ENCODE peak calls at places on chromosomes 12 and 14, in four cellular contexts. One of them, this sample, is unnamed.
A peak's percentile ranks its signal among the peaks of the same experiment; 100 is the strongest.

GRCh38 chr12:51118706-51119105 is 35.3 kb upstream of the CSRNP2 start:
- DNase-seq in HepG2: no peak
- DNase-seq in stomach: no peak
- DNase-seq in body of pancreas: no peak
- DNase-seq in this sample: no peak

GRCh38 chr12:125861299-125862281 is 796.4 kb downstream of the AACS start:
- DNase-seq in body of pancreas: peak; percentile 95
- DNase-seq in stomach: peak; percentile 42
- DNase-seq in HepG2: no peak
- DNase-seq in this sample: peak; percentile 43

GRCh38 chr14:66101662-66102061 is 384.5 kb upstream of the CCDC196 start:
- DNase-seq in HepG2: no peak
- DNase-seq in stomach: no peak
- DNase-seq in body of pancreas: no peak
- DNase-seq in this sample: no peak

GRCh38 chr12:69513297-69513696 is 43.1 kb downstream of the FRS2 start:
- DNase-seq in HepG2: no peak
- DNase-seq in stomach: no peak
- DNase-seq in body of pancreas: no peak
- DNase-seq in this sample: no peak

GRCh38 chr12:9702239-9702638 is 30.7 kb downstream of the CLECL1 start:
- DNase-seq in HepG2: no peak
- DNase-seq in stomach: no peak
- DNase-seq in body of pancreas: no peak
- DNase-seq in this sample: no peak

GRCh38 chr12:62760779-62761178 is 174.2 kb downstream of the PPM1H start:
- DNase-seq in body of pancreas: no peak
- DNase-seq in stomach: no peak
- DNase-seq in HepG2: peak; percentile 78
- DNase-seq in this sample: no peak

GRCh38 chr12:63149884-63150254 is 1.1 kb downstream of the AVPR1A start:
- DNase-seq in HepG2: no peak
- DNase-seq in stomach: no peak
- DNase-seq in body of pancreas: peak; percentile 5
- DNase-seq in this sample: no peak

GRCh38 chr12:44748950-44749468 is 127.1 kb downstream of the NELL2 start:
- DNase-seq in stomach: no peak
- DNase-seq in body of pancreas: no peak
- DNase-seq in HepG2: no peak
- DNase-seq in this sample: no peak

GRCh38 chr14:61524211-61524806 is 171.0 kb upstream of the HIF1A start:
- DNase-seq in body of pancreas: peak; percentile 52
- DNase-seq in stomach: no peak
- DNase-seq in HepG2: peak; percentile 84
- DNase-seq in this sample: peak; percentile 68

GRCh38 chr12:50127546-50127945 is 15.5 kb downstream of the COX14 start:
- DNase-seq in stomach: no peak
- DNase-seq in body of pancreas: no peak
- DNase-seq in HepG2: no peak
- DNase-seq in this sample: no peak

GRCh38 chr14:21041676-21042433 is at the start of gene RNASE7:
- DNase-seq in HepG2: no peak
- DNase-seq in body of pancreas: peak; percentile 31
- DNase-seq in stomach: no peak
- DNase-seq in this sample: peak; percentile 85

GRCh38 chr12:58529897-58530296 is 390.4 kb downstream of the LRIG3 start:
- DNase-seq in stomach: no peak
- DNase-seq in body of pancreas: no peak
- DNase-seq in HepG2: no peak
- DNase-seq in this sample: peak; percentile 15

GRCh38 chr12:125183187-125184067 is 118.2 kb downstream of the AACS start:
- DNase-seq in stomach: peak; percentile 83
- DNase-seq in body of pancreas: peak; percentile 82
- DNase-seq in HepG2: peak; percentile 39
- DNase-seq in this sample: peak; percentile 78

GRCh38 chr12:82659343-82660207 is 27.1 kb upstream of the TMTC2 start:
- DNase-seq in HepG2: no peak
- DNase-seq in body of pancreas: no peak
- DNase-seq in stomach: no peak
- DNase-seq in this sample: no peak

GRCh38 chr12:110233212-110233903 is 47.7 kb upstream of the ATP2A2 start:
- DNase-seq in HepG2: peak; percentile 58
- DNase-seq in body of pancreas: no peak
- DNase-seq in stomach: no peak
- DNase-seq in this sample: no peak

GRCh38 chr12:104456950-104457745 is 400 bp downstream of the CHST11 start:
- DNase-seq in stomach: peak; percentile 60
- DNase-seq in body of pancreas: peak; percentile 74
- DNase-seq in HepG2: no peak
- DNase-seq in this sample: peak; percentile 80

DNA sequence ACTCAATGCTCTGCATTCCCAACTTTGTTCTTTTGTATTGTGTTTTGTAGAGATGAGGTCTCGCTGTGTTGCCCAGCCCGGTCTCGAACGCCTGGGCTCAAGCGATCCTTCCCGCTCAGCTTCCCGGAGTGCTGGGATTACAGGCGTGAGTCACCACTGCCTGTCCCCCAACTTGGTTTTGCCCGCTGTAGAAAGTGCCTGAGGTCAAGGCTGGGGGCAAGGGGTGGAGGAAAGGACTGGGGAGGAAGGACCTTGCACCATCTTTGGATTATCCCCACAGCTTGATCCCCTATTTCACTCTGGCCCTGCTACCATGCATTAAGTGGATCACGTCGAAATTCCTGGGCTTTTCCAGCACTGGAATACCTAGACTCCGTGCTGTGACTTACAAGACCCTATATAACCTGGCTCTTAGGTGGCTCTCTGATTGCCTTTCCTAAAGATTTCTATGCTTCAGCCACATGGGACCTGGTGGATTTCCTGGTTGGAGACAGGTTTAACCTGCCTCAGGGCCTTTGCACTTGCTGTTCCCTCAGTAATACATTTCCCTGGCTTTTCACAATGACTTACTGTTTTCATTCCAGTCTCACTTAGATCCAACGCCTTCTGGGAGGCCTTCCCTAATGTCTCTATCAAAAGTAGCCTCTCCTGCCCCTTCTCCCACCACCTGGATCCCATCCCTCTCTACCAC is 608 bp upstream of the PIANP start:
- DNase-seq in body of pancreas: no peak
- DNase-seq in stomach: no peak
- DNase-seq in HepG2: no peak
- DNase-seq in this sample: no peak
- H3K27me3 ChIP-seq in body of pancreas: peaks cover 21% of the 10 kb centered on the region
- H3K27me3 ChIP-seq in stomach: peaks cover 100% of the 10 kb centered on the region
- H3K27me3 ChIP-seq in HepG2: peaks cover 58% of the 10 kb centered on the region
- H3K27me3 ChIP-seq in this sample: peaks cover 61% of the 10 kb centered on the region

GRCh38 chr14:92106095-92106937 is at the start of gene ATXN3:
- DNase-seq in body of pancreas: peak; percentile 97
- DNase-seq in HepG2: peak; percentile 96
- DNase-seq in stomach: peak; percentile 97
- DNase-seq in this sample: peak; percentile 98

GRCh38 chr14:92109490-92109889 is 3.1 kb upstream of the ATXN3 start:
- DNase-seq in body of pancreas: no peak
- DNase-seq in HepG2: no peak
- DNase-seq in stomach: no peak
- DNase-seq in this sample: no peak

GRCh38 chr14:92105073-92105844 is 1.1 kb downstream of the ATXN3 start:
- DNase-seq in HepG2: no peak
- DNase-seq in body of pancreas: no peak
- DNase-seq in stomach: no peak
- DNase-seq in this sample: no peak

GRCh38 chr14:92105845-92106094 is 612 bp downstream of the ATXN3 start:
- DNase-seq in body of pancreas: peak; percentile 38
- DNase-seq in stomach: peak; percentile 38
- DNase-seq in HepG2: peak; percentile 5
- DNase-seq in this sample: peak; percentile 55

DNA sequence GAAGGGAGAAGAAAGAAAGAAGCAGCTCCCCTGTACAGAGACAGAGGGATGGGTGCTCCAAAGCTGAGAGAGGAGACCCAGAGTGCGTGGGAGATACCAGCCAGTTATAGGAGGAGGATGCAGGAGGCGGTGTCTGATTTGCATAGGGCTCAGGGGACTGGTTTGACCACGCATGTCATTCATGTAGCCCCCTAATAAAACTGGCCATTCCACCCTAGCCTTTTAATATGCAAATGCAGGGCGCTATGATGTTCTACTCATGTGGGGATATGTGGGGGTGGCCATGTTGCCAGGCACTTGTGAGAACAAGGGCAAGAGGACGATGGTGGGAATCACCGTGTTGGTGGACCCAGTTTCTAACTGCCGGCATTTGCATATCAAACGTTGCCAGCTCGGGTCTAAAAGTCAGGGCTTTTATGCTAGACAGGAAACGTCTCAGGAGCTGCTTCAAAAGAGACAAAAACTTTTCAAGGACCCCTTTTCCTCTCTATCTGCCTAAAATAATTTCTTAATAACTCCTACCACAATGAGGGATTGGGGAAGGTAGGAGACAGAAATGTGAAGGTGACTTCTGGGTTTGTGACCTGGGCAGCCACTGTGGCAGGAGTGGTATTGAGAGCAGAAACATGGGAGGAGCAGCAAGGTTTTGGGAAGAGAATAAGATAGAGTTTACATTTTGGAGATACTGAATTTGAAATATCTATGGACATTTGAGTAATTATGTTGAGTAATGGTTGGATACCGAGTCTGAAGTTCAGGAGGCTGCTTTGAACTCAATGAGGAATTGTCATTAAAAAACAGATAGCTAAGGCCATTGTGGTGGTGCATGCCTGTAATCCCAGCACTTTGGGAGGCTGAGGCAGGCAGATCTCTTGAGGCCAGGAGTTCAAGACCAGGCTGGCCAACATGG is 2.2 kb upstream of the ATXN3 start:
- DNase-seq in stomach: no peak
- DNase-seq in HepG2: peak; percentile 73
- DNase-seq in body of pancreas: no peak
- DNase-seq in this sample: no peak
- TF ChIP-seq POLR2A in stomach: no peak
- TF ChIP-seq POLR2A in HepG2: peak; percentile 61
- TF ChIP-seq POLR2A in body of pancreas: no peak
- TF ChIP-seq POLR2A in this sample: no peak

DNA sequence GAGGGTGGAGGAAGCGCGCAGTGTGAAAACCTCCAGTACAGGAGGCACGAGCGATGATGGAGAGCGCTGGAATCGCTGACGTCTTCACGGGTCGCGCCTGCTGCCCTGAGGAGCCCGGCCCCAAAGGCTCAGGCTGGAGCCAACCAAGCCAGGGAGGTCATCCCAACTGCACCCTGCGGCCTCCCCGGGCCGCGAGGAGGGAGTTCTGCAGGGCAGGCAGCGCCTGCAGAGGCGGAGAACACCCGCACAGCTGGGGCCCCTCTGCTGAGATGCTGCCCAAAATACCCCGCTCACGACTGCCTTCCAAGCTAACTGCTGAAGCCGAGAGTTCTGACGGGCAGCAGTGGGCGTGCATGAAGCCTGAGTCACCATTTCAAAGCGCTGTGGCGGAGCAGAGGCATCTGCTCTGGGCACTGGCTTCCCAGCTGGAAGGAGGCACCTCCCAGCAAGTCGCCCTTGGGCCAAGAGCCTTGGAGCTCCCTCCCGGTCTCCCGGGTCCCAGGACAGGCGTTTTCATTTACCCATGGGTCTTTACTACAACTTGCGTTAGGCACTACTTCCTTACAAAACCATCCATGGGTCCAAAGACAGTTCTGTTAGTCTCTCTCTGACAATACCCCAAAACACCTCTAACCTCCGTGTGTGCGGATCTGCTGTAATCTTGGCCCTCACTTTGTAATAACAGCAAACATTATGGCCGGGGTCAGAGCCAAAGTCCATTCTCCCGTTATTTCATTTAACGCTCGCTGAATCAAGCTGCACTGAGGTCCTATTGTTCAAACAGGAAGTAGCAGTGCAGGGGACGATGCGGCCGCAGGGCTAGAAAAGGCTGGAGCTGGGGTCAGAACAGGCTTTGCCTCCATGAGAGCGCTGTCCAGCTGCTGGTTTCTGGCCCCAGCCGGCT is 60.1 kb upstream of the RIMBP2 start:
- DNase-seq in stomach: no peak
- DNase-seq in HepG2: peak; percentile 97
- DNase-seq in body of pancreas: peak; percentile 50
- DNase-seq in this sample: peak; percentile 68
- H3K27me3 ChIP-seq in stomach: peaks cover 33% of the 10 kb centered on the region
- H3K27me3 ChIP-seq in HepG2: no peaks in the 10 kb centered on the region
- H3K27me3 ChIP-seq in body of pancreas: no peaks in the 10 kb centered on the region
- H3K27me3 ChIP-seq in this sample: no peaks in the 10 kb centered on the region

DNA sequence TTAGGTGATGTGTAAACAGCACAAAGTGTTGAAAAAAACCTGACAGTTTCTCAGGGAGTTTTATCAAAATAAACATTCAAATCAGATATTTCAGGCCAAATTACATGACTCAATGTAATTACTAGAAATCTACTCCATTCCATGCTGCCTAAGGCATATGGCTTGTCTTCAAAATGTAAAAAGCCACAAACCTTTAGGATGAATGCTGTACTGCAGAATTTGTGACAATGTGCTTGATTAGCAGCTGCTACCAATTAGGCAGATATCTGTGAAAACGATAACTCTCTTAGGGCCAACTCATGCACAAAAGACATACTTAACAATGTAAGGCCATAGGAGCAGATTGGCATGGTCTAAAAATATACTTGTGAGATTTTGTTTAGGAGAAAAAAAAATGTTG is 267.0 kb downstream of the DACT1 start:
- DNase-seq in stomach: no peak
- DNase-seq in HepG2: no peak
- DNase-seq in body of pancreas: no peak
- DNase-seq in this sample: no peak
- TF ChIP-seq POLR2A in stomach: no peak
- TF ChIP-seq POLR2A in HepG2: no peak
- TF ChIP-seq POLR2A in body of pancreas: no peak
- TF ChIP-seq POLR2A in this sample: no peak